ENCODE peak calls at places on chromosomes 6 and 20, in four cellular contexts. X, R, L and F are unnamed samples.
A peak's percentile ranks its signal among the peaks of the same experiment; 100 is the strongest.

GRCh38 chr6:145749632-145750031 is 14.3 kb upstream of the EPM2A start:
- DNase-seq in R (no peak), X (peak; percentile 93), L (no peak), F (no peak)

GRCh38 chr6:30463242-30463641 is 26.1 kb upstream of the HLA-E start:
- DNase-seq in L (no peak), R (no peak), X (no peak), F (no peak)

GRCh38 chr20:59305898-59306640 is 5.7 kb downstream of the EDN3 start:
- DNase-seq in X (no peak), L (no peak), R (no peak), F (no peak)

GRCh38 chr20:10611357-10611756 is 62.4 kb downstream of the JAG1 start:
- DNase-seq in L (no peak), R (peak; percentile 63), X (peak; percentile 75), F (no peak)

GRCh38 chr20:54711061-54711460 is 235.7 kb downstream of the DOK5 start:
- DNase-seq in X (no peak), R (no peak), L (no peak), F (no peak)

GRCh38 chr6:13776602-13777001 is 37.8 kb downstream of the MCUR1 start:
- DNase-seq in R (no peak), X (no peak), L (no peak), F (no peak)

GRCh38 chr20:63009988-63010769 is 3.4 kb upstream of the BHLHE23 start:
- DNase-seq in L (peak; percentile 44), R (no peak), X (peak; percentile 29), F (peak; percentile 37)

GRCh38 chr6:79713701-79714322 is 82.7 kb downstream of the SH3BGRL2 start:
- DNase-seq in L (peak; percentile 9), R (peak; percentile 63), X (peak; percentile 52), F (no peak)